ENCODE peak calls at places on chromosome 11, in eight cellular contexts. V is CD8-positive, alpha-beta T cell; D is stomach; T is neural crest cell; C is dorsolateral prefrontal cortex; M is astrocyte; K is HCT116; W is body of pancreas. Z is an unnamed sample.

GRCh38 chr11:95084509-95084908 is 5.1 kb upstream of the ENDOD1 start:
- DNase-seq in C (no peak), W (no peak), V (no peak), D (no peak), T (no peak), M (peak; percentile 67), K (no peak), Z (no peak)

GRCh38 chr11:37642321-37642720 is 1044.3 kb upstream of the RAG2 start:
- DNase-seq in M (no peak), K (no peak), T (no peak), D (no peak), C (no peak), W (no peak), V (no peak), Z (no peak)

GRCh38 chr11:103988595-103988969 is 47.9 kb upstream of the DDI1 start:
- DNase-seq in W (no peak), V (no peak), T (no peak), M (peak; percentile 80), D (no peak), K (no peak), C (no peak), Z (no peak)

GRCh38 chr11:130070109-130070828 is 575 bp downstream of the APLP2 start:
- DNase-seq in T (peak; percentile 37), M (no peak), W (peak; percentile 50), C (peak; percentile 41), V (peak; percentile 40), D (peak; percentile 60), K (no peak), Z (no peak)

GRCh38 chr11:9769621-9770020 is 105.7 kb downstream of the SWAP70 start:
- DNase-seq in K (no peak), V (no peak), C (no peak), W (no peak), D (no peak), M (no peak), T (no peak), Z (no peak)

GRCh38 chr11:68838572-68838964 is 3.1 kb downstream of the CPT1A start:
- DNase-seq in V (no peak), T (no peak), M (no peak), D (no peak), K (no peak), C (no peak), W (peak; percentile 67), Z (no peak)

GRCh38 chr11:123061403-123062157 is at the start of gene HSPA8:
- DNase-seq in T (no peak), C (peak; percentile 56), K (no peak), W (peak; percentile 73), V (peak; percentile 49), D (peak; percentile 60), M (peak; percentile 56), Z (no peak)

GRCh38 chr11:121351089-121351488 is 58.5 kb downstream of the SC5D start:
- DNase-seq in W (no peak), K (no peak), T (no peak), M (no peak), D (no peak), V (no peak), C (peak; percentile 30), Z (no peak)

GRCh38 chr11:133957926-133958325 is 1.2 kb upstream of the IGSF9B start:
- DNase-seq in C (no peak), D (no peak), W (no peak), V (no peak), K (no peak), T (no peak), M (peak; percentile 45), Z (no peak)

GRCh38 chr11:64644348-64645242 is 53.6 kb downstream of the SLC22A12 start:
- DNase-seq in W (no peak), D (no peak), T (no peak), V (no peak), M (no peak), K (no peak), C (no peak), Z (no peak)

GRCh38 chr11:8192016-8192895 is 23.4 kb upstream of the RIC3 start:
- DNase-seq in K (peak; percentile 41), M (peak; percentile 40), W (peak; percentile 72), C (peak; percentile 62), D (peak; percentile 74), V (peak; percentile 19), T (peak; percentile 84), Z (peak; percentile 81)

GRCh38 chr11:128146926-128147605 is 440.3 kb downstream of the ETS1 start:
- DNase-seq in T (no peak), M (no peak), C (no peak), D (no peak), K (no peak), V (no peak), W (no peak), Z (no peak)

GRCh38 chr11:20966489-20966888 is 297.1 kb downstream of the NELL1 start:
- DNase-seq in K (no peak), M (no peak), V (no peak), C (no peak), D (no peak), W (no peak), T (no peak), Z (no peak)

GRCh38 chr11:110467556-110467955 is 37.8 kb downstream of the FDX1 start:
- DNase-seq in V (no peak), W (no peak), K (no peak), D (no peak), T (no peak), M (no peak), C (no peak), Z (no peak)
- TF ChIP-seq CTCF in V (no peak), W (no peak), K (no peak), D (no peak), T (no peak), M (no peak), C (no peak), Z (no peak)

DNA sequence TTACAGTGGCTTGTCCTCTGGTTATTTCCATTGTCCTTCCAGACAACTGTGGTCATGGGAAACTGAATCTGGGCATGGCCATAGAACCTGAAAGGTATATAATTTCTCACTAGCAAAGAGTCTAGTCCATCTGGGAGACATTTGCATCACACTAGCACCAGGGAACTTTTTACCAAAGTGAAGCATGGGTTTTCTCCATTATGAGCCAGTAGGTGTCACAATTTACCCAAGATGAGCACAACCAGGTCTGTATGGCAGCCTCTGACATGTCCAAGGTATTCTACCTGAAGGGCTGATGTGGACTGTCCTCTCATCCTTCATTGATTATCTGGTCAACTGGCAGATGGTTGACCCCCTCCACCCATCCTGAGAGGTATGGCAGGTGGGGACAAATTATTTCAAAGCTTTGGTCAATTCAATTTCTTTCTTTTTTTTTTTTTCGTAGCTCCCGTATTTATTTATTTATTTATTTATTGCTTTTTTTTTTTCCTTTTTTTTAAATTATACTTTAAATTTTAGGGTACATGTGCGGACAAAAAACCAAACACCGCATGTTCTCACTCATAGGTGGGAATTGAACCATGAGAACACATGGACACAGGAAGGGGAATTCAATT is 425.9 kb downstream of the TMEM135 start:
- DNase-seq in V (no peak), K (peak; percentile 42), C (no peak), D (no peak), M (no peak), W (no peak), T (peak; percentile 3), Z (peak; percentile 24)
- TF ChIP-seq CTCF in V (no peak), K (peak; percentile 27), C (peak; percentile 23), D (no peak), M (peak; percentile 26), W (no peak), T (peak; percentile 69), Z (peak; percentile 49)

DNA sequence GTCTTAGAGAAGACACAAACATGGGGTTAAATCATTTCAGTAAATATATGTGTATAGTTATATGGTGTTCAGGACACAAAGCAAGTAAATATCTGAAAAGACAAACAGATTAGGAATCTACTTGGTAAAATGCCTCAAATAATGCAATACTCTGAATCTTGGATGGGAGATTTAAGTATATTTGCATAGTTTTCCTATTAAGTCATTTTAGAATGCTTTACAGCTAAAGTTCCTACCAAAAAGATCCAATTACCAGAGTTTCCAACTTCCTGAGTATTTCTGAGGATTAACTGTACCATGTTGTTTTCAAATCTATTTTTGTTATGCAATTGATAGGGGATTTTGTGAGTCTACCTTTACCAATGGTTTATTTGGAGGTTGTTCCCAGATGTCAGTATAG is 424.4 kb upstream of the CCDC179 start:
- DNase-seq in D (no peak), K (no peak), V (no peak), W (no peak), C (no peak), M (peak; percentile 50), T (no peak), Z (no peak)
- TF ChIP-seq CTCF in D (no peak), K (no peak), V (no peak), W (no peak), C (no peak), M (no peak), T (no peak), Z (no peak)

DNA sequence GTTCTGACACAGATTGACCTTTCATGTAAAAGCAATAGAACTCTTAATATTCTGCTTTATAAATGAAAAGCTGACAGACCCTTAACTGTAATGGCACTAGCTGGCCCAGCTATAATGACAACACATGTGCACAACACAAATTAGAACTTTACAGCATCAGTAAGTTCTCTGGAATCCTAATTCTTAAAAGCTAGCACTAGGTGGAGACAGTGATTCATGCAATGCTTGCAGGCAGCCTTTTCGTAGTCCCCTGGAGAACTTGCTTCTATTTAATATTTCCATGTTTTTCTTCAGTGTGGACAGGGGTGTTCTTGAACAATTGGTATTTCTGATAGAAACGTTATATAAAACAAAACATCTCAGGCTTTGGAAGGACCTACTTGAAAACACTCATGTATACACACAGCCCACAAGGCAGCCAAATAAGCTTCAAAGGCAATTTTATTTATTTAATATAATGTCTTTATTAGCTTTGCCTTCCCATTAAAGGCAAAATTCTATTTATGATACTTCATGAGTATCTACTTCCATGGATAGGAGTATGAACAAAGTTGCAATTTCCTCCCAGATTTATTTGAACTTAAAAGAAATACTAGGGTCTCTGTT is 374.3 kb upstream of the MPPED2 start:
- DNase-seq in C (no peak), M (peak; percentile 24), K (peak; percentile 35), D (no peak), V (no peak), W (no peak), T (peak; percentile 5), Z (no peak)
- TF ChIP-seq CTCF in C (peak; percentile 33), M (peak; percentile 67), K (peak; percentile 54), D (no peak), V (no peak), W (peak; percentile 26), T (peak; percentile 84), Z (peak; percentile 58)

GRCh38 chr11:12102588-12103410 is 7.6 kb upstream of the MICAL2 start:
- DNase-seq in V (no peak), W (no peak), T (no peak), K (no peak), M (no peak), C (no peak), D (no peak), Z (no peak)
- TF ChIP-seq CTCF in V (no peak), W (no peak), T (no peak), K (peak; percentile 50), M (no peak), C (no peak), D (no peak), Z (no peak)